ENCODE peak calls at places on chromosome 3, in four cellular contexts. Q, I, J and H are unnamed samples.

GRCh38 chr3:24235121-24235520 is 259.5 kb downstream of the THRB start:
- DNase-seq in Q (no peak), I (no peak), J (no peak), H (no peak)

GRCh38 chr3:190064112-190064511 is 56.6 kb downstream of the P3H2 start:
- DNase-seq in Q (peak), I (no peak), J (no peak), H (no peak)

GRCh38 chr3:198046120-198046857 is 86.3 kb downstream of the LMLN start:
- DNase-seq in Q (no peak), I (no peak), J (no peak), H (no peak)

GRCh38 chr3:127954642-127955041 is 39.6 kb downstream of the KBTBD12 start:
- DNase-seq in Q (no peak), I (no peak), J (no peak), H (no peak)

GRCh38 chr3:46500631-46501377 is 3.0 kb downstream of the RTP3 start:
- DNase-seq in Q (peak), I (no peak), J (no peak), H (no peak)

GRCh38 chr3:169478566-169479313 is 184.8 kb downstream of the MECOM start:
- DNase-seq in Q (no peak), I (no peak), J (no peak), H (no peak)

GRCh38 chr3:192778508-192778907 is 51.2 kb upstream of the FGF12 start:
- DNase-seq in Q (no peak), I (no peak), J (no peak), H (no peak)

GRCh38 chr3:3629911-3630310 is 169.3 kb upstream of the LRRN1 start:
- DNase-seq in Q (no peak), I (no peak), J (no peak), H (no peak)

GRCh38 chr3:197241173-197241572 is 57.2 kb downstream of the DLG1 start:
- DNase-seq in Q (no peak), I (no peak), J (no peak), H (no peak)

GRCh38 chr3:145807990-145808389 is 353.0 kb downstream of the PLOD2 start:
- DNase-seq in Q (no peak), I (no peak), J (no peak), H (no peak)

GRCh38 chr3:179551383-179551782 is 11.3 kb upstream of the ACTL6A start:
- DNase-seq in Q (no peak), I (no peak), J (no peak), H (no peak)

GRCh38 chr3:172112348-172113123 is 73.2 kb downstream of the FNDC3B start:
- DNase-seq in Q (no peak), I (no peak), J (no peak), H (no peak)

GRCh38 chr3:52315977-52316764 is at the start of gene DNAH1:
- DNase-seq in Q (no peak), I (no peak), J (no peak), H (no peak)

GRCh38 chr3:134334901-134335280 is 39.4 kb downstream of the AMOTL2 start:
- DNase-seq in Q (no peak), I (no peak), J (no peak), H (no peak)

GRCh38 chr3:32366638-32367368 is 24.9 kb upstream of the CMTM7 start:
- DNase-seq in Q (no peak), I (no peak), J (no peak), H (no peak)

GRCh38 chr3:54756330-54756731 is 171.5 kb downstream of the LRTM1 start:
- DNase-seq in Q (peak), I (no peak), J (no peak), H (no peak)

GRCh38 chr3:143037867-143038266 is 36.5 kb downstream of the U2SURP start:
- DNase-seq in Q (no peak), I (no peak), J (no peak), H (no peak)

GRCh38 chr3:10804183-10804648 is 11.8 kb upstream of the SLC6A11 start:
- DNase-seq in Q (no peak), I (no peak), J (no peak), H (no peak)

GRCh38 chr3:143352850-143353550 is 233.4 kb downstream of the CHST2 start:
- DNase-seq in Q (no peak), I (no peak), J (no peak), H (no peak)

GRCh38 chr3:55128201-55128870 is 200.5 kb upstream of the LRTM1 start:
- DNase-seq in Q (peak), I (no peak), J (no peak), H (no peak)

GRCh38 chr3:1191061-1191460 is 98.2 kb downstream of the CNTN6 start:
- DNase-seq in Q (no peak), I (no peak), J (no peak), H (no peak)

GRCh38 chr3:101623656-101624055 is 49.7 kb downstream of the PCNP start:
- DNase-seq in Q (no peak), I (no peak), J (no peak), H (no peak)
- TF ChIP-seq CTCF in Q (no peak), I (no peak), J (no peak), H (no peak)

GRCh38 chr3:114454592-114455251 is 160.9 kb downstream of the TIGIT start:
- DNase-seq in Q (no peak), I (no peak), J (no peak), H (no peak)
- TF ChIP-seq CTCF in Q (no peak), I (no peak), J (no peak), H (no peak)

GRCh38 chr3:151426337-151426648 is 34.6 kb downstream of the IGSF10 start:
- DNase-seq in Q (no peak), I (no peak), J (no peak), H (no peak)
- TF ChIP-seq CTCF in Q (no peak), I (no peak), J (peak), H (no peak)

DNA sequence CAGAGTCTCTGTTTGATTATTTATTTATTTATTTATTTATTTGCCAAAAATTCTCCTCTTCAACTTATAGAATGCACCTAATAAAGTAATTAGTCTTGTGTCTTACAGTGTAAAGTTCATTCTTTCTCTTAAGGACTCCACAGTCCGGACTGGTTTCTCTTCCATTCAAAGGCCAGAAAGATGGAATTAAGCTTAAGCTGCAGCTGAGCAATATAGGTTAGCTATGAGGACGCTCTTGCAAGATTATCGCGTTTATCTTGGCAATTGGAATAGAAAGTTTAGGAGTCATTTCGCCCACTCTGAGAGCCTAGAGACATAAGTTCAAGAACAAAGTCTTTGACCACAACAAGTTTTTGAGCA is 15.0 kb downstream of the TAGLN3 start:
- DNase-seq in Q (no peak), I (no peak), J (no peak), H (no peak)
- TF ChIP-seq CTCF in Q (no peak), I (no peak), J (no peak), H (no peak)

GRCh38 chr3:186487819-186488218 is 56.4 kb downstream of the CRYGS start:
- DNase-seq in Q (no peak), I (no peak), J (no peak), H (no peak)
- TF ChIP-seq CTCF in Q (no peak), I (no peak), J (no peak), H (no peak)

GRCh38 chr3:38128303-38128655 is 8.6 kb downstream of the ACAA1 start:
- DNase-seq in Q (no peak), I (peak), J (no peak), H (no peak)
- TF ChIP-seq CTCF in Q (no peak), I (no peak), J (no peak), H (no peak)

GRCh38 chr3:119378259-119378658 is 84.1 kb downstream of the ARHGAP31 start:
- DNase-seq in Q (no peak), I (no peak), J (no peak), H (no peak)

GRCh38 chr3:119376758-119377157 is 82.6 kb downstream of the ARHGAP31 start:
- DNase-seq in Q (no peak), I (no peak), J (no peak), H (no peak)

GRCh38 chr3:119382134-119382533 is 81.3 kb downstream of the TMEM39A start:
- DNase-seq in Q (no peak), I (no peak), J (no peak), H (no peak)

GRCh38 chr3:119375510-119375909 is 81.3 kb downstream of the ARHGAP31 start:
- DNase-seq in Q (no peak), I (no peak), J (no peak), H (no peak)

GRCh38 chr3:119380697-119381096 is 82.7 kb downstream of the TMEM39A start:
- DNase-seq in Q (no peak), I (no peak), J (no peak), H (no peak)
- TF ChIP-seq CTCF in Q (no peak), I (no peak), J (peak), H (no peak)

DNA sequence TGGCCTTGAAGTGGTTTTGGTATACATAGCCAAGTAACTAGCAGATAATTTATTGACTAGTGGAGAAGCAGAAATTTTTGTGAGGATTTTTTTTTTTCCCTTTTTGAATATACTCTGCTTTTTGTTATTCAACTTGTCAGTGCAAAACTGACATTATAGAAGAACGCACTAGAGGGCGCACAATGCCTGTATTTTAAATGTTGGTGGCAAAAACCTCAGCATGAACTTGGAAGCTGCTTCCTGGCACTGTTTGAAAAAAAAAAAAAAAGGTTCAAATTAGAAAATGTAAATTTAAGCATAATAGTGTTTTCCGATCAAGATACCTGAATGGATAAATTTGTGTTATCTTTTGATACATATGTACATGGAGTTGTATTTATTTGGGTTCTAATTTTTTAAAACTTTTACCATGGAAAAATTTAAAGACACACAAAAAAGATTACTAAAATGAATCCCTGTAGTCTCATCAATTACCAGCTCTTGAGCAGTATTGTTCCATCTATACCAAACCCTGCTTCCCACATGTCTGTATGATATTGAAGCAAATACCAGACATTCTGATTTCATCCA is 56.0 kb downstream of the SLC25A26 start:
- DNase-seq in Q (peak), I (peak), J (no peak), H (no peak)
- TF ChIP-seq CTCF in Q (peak), I (no peak), J (peak), H (peak)